ENCODE peak calls at places on chromosomes 7 and 10, in four cellular contexts. K, N, D and R are unnamed samples.

GRCh38 chr7:54705436-54705835 is 53.6 kb downstream of the SEC61G start:
- DNase-seq in K (no peak), N (no peak), D (no peak), R (no peak)

GRCh38 chr7:156174428-156174827 is 362.2 kb upstream of the SHH start:
- DNase-seq in K (no peak), N (no peak), D (no peak), R (no peak)

GRCh38 chr10:129756912-129757861 is 206.9 kb downstream of the EBF3 start:
- DNase-seq in K (no peak), N (no peak), D (peak), R (no peak)

GRCh38 chr7:84274029-84274638 is 79.5 kb upstream of the SEMA3A start:
- DNase-seq in K (no peak), N (peak), D (no peak), R (no peak)

GRCh38 chr10:46287846-46288480 is 1.2 kb downstream of the ANTXRL start:
- DNase-seq in K (no peak), N (no peak), D (no peak), R (no peak)

GRCh38 chr10:69968830-69969229 is 83.8 kb upstream of the MACROH2A2 start:
- DNase-seq in K (no peak), N (no peak), D (peak), R (no peak)

GRCh38 chr7:130154501-130155317 is 50.5 kb downstream of the TMEM209 start:
- DNase-seq in K (no peak), N (peak), D (peak), R (no peak)

GRCh38 chr7:113657603-113658002 is 261.2 kb downstream of the PPP1R3A start:
- DNase-seq in K (no peak), N (no peak), D (no peak), R (no peak)

GRCh38 chr7:27677912-27678612 is 15.4 kb upstream of the HIBADH start:
- DNase-seq in K (no peak), N (no peak), D (no peak), R (no peak)

GRCh38 chr7:5088906-5089305 is 43.2 kb downstream of the RBAK start:
- DNase-seq in K (no peak), N (no peak), D (no peak), R (no peak)

GRCh38 chr10:117161386-117162033 is 23.4 kb upstream of the VAX1 start:
- DNase-seq in K (no peak), N (no peak), D (no peak), R (no peak)

GRCh38 chr7:73941836-73942551 is 81.0 kb downstream of the TMEM270 start:
- DNase-seq in K (no peak), N (no peak), D (no peak), R (no peak)

GRCh38 chr10:132487241-132488135 is 50.1 kb upstream of the INPP5A start:
- DNase-seq in K (no peak), N (no peak), D (peak), R (no peak)

GRCh38 chr7:47383064-47383463 is 198.8 kb downstream of the TNS3 start:
- DNase-seq in K (no peak), N (no peak), D (no peak), R (no peak)

GRCh38 chr7:104848386-104848990 is 165.5 kb upstream of the KMT2E start:
- DNase-seq in K (no peak), N (peak), D (peak), R (peak)

GRCh38 chr10:56593120-56593519 is 232.1 kb upstream of the ZWINT start:
- DNase-seq in K (no peak), N (no peak), D (no peak), R (no peak)

GRCh38 chr7:38796636-38797501 is 112.1 kb downstream of the VPS41 start:
- DNase-seq in K (no peak), N (peak), D (peak), R (peak)

GRCh38 chr7:100087055-100087750 is 1.6 kb upstream of the COPS6 start:
- DNase-seq in K (no peak), N (no peak), D (no peak), R (no peak)

GRCh38 chr7:45252248-45252647 is 94.7 kb downstream of the RAMP3 start:
- DNase-seq in K (no peak), N (no peak), D (no peak), R (no peak)

GRCh38 chr7:126227643-126228042 is 1025.1 kb downstream of the GRM8 start:
- DNase-seq in K (no peak), N (no peak), D (no peak), R (no peak)

GRCh38 chr7:2513702-2514101 is 5.9 kb upstream of the LFNG start:
- DNase-seq in K (no peak), N (no peak), D (no peak), R (no peak)

GRCh38 chr10:130929422-130930325 is 381.8 kb downstream of the TCERG1L start:
- DNase-seq in K (no peak), N (no peak), D (no peak), R (no peak)

GRCh38 chr7:88217675-88218427 is 2.0 kb downstream of the SRI start:
- DNase-seq in K (no peak), N (no peak), D (no peak), R (no peak)

GRCh38 chr10:78339251-78339650 is 305.6 kb downstream of the RPS24 start:
- DNase-seq in K (no peak), N (no peak), D (no peak), R (no peak)

GRCh38 chr10:104941662-104942061 is 300.6 kb downstream of the SORCS3 start:
- DNase-seq in K (no peak), N (no peak), D (no peak), R (no peak)

GRCh38 chr10:42951486-42952251 is 125.2 kb upstream of the RET start:
- DNase-seq in K (no peak), N (no peak), D (peak), R (no peak)